ENCODE peak calls at places on chromosomes 1 and 21, in five cellular contexts. J is OCI-LY7, X is neural progenitor cell, C is HCT116, F is PC-3. L is an unnamed sample.

GRCh38 chr1:198893141-198893540 is 254.3 kb downstream of the PTPRC start:
- DNase-seq in J (no peak), X (no peak), C (no peak), F (no peak), L (no peak)

GRCh38 chr1:91783423-91784162 is 102.4 kb downstream of the TGFBR3 start:
- DNase-seq in J (no peak), X (no peak), C (no peak), F (no peak), L (no peak)

GRCh38 chr21:42200906-42201614 is 17.9 kb upstream of the ABCG1 start:
- DNase-seq in J (peak; percentile 28), X (no peak), C (no peak), F (no peak), L (no peak)

GRCh38 chr1:149884433-149885363 is 14.7 kb upstream of the BOLA1 start:
- DNase-seq in J (peak; percentile 86), X (peak; percentile 33), C (peak; percentile 7), F (peak; percentile 50), L (peak; percentile 28)

GRCh38 chr1:2204384-2205190 is 10.0 kb upstream of the FAAP20 start:
- DNase-seq in J (no peak), X (peak; percentile 73), C (no peak), F (peak; percentile 67), L (peak; percentile 58)

GRCh38 chr1:64223329-64224151 is 20.1 kb downstream of the UBE2U start:
- DNase-seq in J (no peak), X (no peak), C (no peak), F (peak; percentile 87), L (peak; percentile 18)

GRCh38 chr1:85406887-85407593 is 57.9 kb downstream of the DDAH1 start:
- DNase-seq in J (no peak), X (no peak), C (peak; percentile 33), F (peak; percentile 91), L (peak; percentile 64)

GRCh38 chr1:1678581-1679380 is 13.8 kb downstream of the SLC35E2B start:
- DNase-seq in J (peak; percentile 89), X (no peak), C (no peak), F (peak; percentile 9), L (peak; percentile 72)

GRCh38 chr1:10709646-10710045 is 86.8 kb downstream of the CASZ1 start:
- DNase-seq in J (no peak), X (no peak), C (no peak), F (no peak), L (no peak)

GRCh38 chr1:25033828-25034451 is 103.9 kb upstream of the RUNX3 start:
- DNase-seq in J (no peak), X (no peak), C (no peak), F (no peak), L (no peak)

GRCh38 chr1:51750729-51751128 is 127.8 kb downstream of the NRDC start:
- DNase-seq in J (no peak), X (no peak), C (no peak), F (peak; percentile 80), L (no peak)

GRCh38 chr1:26705788-26706237 is 10.0 kb downstream of the ARID1A start:
- DNase-seq in J (peak; percentile 43), X (no peak), C (no peak), F (peak; percentile 98), L (no peak)

GRCh38 chr1:215083408-215083961 is 948 bp downstream of the KCNK2 start:
- DNase-seq in J (no peak), X (peak; percentile 61), C (no peak), F (no peak), L (peak; percentile 15)

GRCh38 chr1:112575154-112575804 is 43.7 kb downstream of the ST7L start:
- DNase-seq in J (no peak), X (no peak), C (peak; percentile 69), F (peak; percentile 83), L (peak; percentile 56)

GRCh38 chr1:219292341-219292740 is 118.7 kb downstream of the LYPLAL1 start:
- DNase-seq in J (no peak), X (no peak), C (no peak), F (no peak), L (no peak)

GRCh38 chr1:202255343-202255742 is 61.7 kb downstream of the LGR6 start:
- DNase-seq in J (no peak), X (no peak), C (no peak), F (no peak), L (no peak)

GRCh38 chr1:107175102-107175501 is 34.3 kb downstream of the NTNG1 start:
- DNase-seq in J (no peak), X (no peak), C (no peak), F (no peak), L (no peak)

GRCh38 chr1:7513081-7513480 is 258.0 kb upstream of the VAMP3 start:
- DNase-seq in J (no peak), X (no peak), C (no peak), F (no peak), L (no peak)

GRCh38 chr1:29469457-29469856 is 233.1 kb downstream of the PTPRU start:
- DNase-seq in J (no peak), X (no peak), C (no peak), F (no peak), L (no peak)

GRCh38 chr1:14926214-14926613 is 227.3 kb upstream of the TMEM51 start:
- DNase-seq in J (no peak), X (no peak), C (no peak), F (no peak), L (no peak)

GRCh38 chr1:116514708-116515525 is 55.9 kb downstream of the CD58 start:
- DNase-seq in J (no peak), X (no peak), C (no peak), F (peak; percentile 91), L (no peak)

GRCh38 chr1:66546045-66546810 is 12.3 kb downstream of the SGIP1 start:
- DNase-seq in J (no peak), X (no peak), C (no peak), F (no peak), L (no peak)

GRCh38 chr1:244062136-244062535 is 11.1 kb downstream of the ZBTB18 start:
- DNase-seq in J (no peak), X (no peak), C (no peak), F (no peak), L (no peak)

GRCh38 chr1:119740261-119740660 is 28.4 kb downstream of the HMGCS2 start:
- DNase-seq in J (no peak), X (no peak), C (no peak), F (no peak), L (no peak)

GRCh38 chr1:235767795-235768194 is 98.9 kb downstream of the LYST start:
- DNase-seq in J (peak; percentile 24), X (no peak), C (no peak), F (no peak), L (no peak)

GRCh38 chr1:56448937-56449336 is 130.4 kb downstream of the PLPP3 start:
- DNase-seq in J (no peak), X (no peak), C (no peak), F (no peak), L (peak; percentile 62)
- TF ChIP-seq EZH2phosphoT487 in J (no peak), X (no peak), C (no peak), F (no peak), L (no peak)

DNA sequence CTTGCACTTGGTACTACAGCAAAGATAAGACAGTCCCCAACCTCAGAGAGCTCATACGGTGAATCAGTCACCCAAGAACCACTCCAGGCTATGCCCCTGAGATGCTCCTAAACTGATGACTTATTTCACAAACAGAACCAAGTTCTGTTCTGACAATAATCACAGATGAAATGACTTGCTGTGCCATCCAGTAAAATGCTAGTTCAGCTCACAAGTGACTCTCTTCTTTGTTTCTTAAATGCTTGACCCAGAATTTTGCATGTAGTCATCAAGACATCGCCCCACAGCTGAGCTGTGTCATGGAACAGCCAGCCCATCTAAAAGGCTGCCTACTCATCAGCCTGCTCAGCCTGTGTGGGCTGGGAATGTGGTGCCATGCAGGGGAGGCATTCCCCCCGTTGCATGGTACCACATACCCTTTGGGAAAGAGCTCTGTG is 6.1 kb upstream of the SLC19A2 start:
- DNase-seq in J (no peak), X (no peak), C (no peak), F (no peak), L (no peak)
- TF ChIP-seq EZH2phosphoT487 in J (no peak), X (no peak), C (no peak), F (no peak), L (no peak)

GRCh38 chr1:178599745-178600144 is 86.8 kb downstream of the TEX35 start:
- DNase-seq in J (peak; percentile 56), X (no peak), C (no peak), F (no peak), L (no peak)
- TF ChIP-seq EZH2phosphoT487 in J (no peak), X (no peak), C (no peak), F (no peak), L (no peak)

DNA sequence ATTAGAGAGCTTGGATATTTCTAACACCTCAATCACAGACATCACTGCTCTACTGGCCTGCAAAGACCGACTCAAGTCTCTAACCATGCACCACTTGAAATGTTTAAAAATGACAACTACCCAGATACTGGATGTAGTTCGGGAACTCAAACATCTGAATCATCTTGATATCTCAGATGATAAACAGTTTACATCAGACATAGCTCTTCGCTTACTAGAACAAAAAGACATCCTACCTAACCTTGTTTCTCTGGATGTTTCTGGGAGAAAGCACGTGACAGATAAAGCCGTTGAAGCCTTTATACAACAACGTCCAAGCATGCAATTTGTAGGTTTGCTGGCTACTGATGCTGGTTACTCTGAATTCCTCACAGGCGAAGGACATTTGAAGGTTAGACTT is 45.1 kb downstream of the ZYG11B start:
- DNase-seq in J (no peak), X (no peak), C (no peak), F (no peak), L (no peak)
- TF ChIP-seq EZH2phosphoT487 in J (no peak), X (no peak), C (no peak), F (no peak), L (no peak)

L was measured in hepatocyte.